ENCODE peak calls at places on chromosome 9, in nine cellular contexts. R, B, M, U, N, H, I, G and L are unnamed samples.

GRCh38 chr9:18122156-18122555 is 351.8 kb upstream of the ADAMTSL1 start:
- DNase-seq in R (no peak), B (no peak), M (no peak), U (peak), N (no peak), H (no peak), I (no peak), G (peak), L (no peak)

GRCh38 chr9:116460026-116460425 is 227.1 kb upstream of the TRIM32 start:
- DNase-seq in R (no peak), B (no peak), M (no peak), U (no peak), N (no peak), H (no peak), I (no peak), G (no peak), L (no peak)

GRCh38 chr9:95724253-95724991 is 151.1 kb upstream of the ERCC6L2 start:
- DNase-seq in R (no peak), B (peak), M (no peak), U (no peak), N (no peak), H (peak), I (no peak), G (no peak), L (no peak)

GRCh38 chr9:18798518-18799290 is 234.3 kb downstream of the SAXO1 start:
- DNase-seq in R (no peak), B (no peak), M (no peak), U (no peak), N (no peak), H (no peak), I (no peak), G (no peak), L (no peak)

GRCh38 chr9:136170291-136170901 is 34.5 kb downstream of the LHX3 start:
- DNase-seq in R (no peak), B (peak), M (peak), U (peak), N (no peak), H (peak), I (peak), G (peak), L (no peak)

GRCh38 chr9:27108981-27109541 is at the start of gene TEK:
- DNase-seq in R (no peak), B (no peak), M (no peak), U (no peak), N (no peak), H (no peak), I (no peak), G (peak), L (no peak)

GRCh38 chr9:69984831-69985230 is 58.8 kb upstream of the MAMDC2 start:
- DNase-seq in R (no peak), B (no peak), M (no peak), U (no peak), N (no peak), H (no peak), I (no peak), G (no peak), L (no peak)

GRCh38 chr9:111661802-111662491 is 542 bp downstream of the GNG10 start:
- DNase-seq in R (peak), B (peak), M (peak), U (peak), N (no peak), H (peak), I (peak), G (peak), L (peak)

GRCh38 chr9:31470051-31470450 is 914.4 kb upstream of the ACO1 start:
- DNase-seq in R (no peak), B (no peak), M (no peak), U (no peak), N (no peak), H (no peak), I (no peak), G (no peak), L (no peak)

GRCh38 chr9:37549527-37549926 is 26.7 kb downstream of the FBXO10 start:
- DNase-seq in R (no peak), B (no peak), M (peak), U (no peak), N (no peak), H (no peak), I (no peak), G (no peak), L (no peak)

GRCh38 chr9:36142510-36143161 is 6.1 kb downstream of the GLIPR2 start:
- DNase-seq in R (peak), B (no peak), M (no peak), U (no peak), N (no peak), H (no peak), I (no peak), G (no peak), L (peak)

GRCh38 chr9:99025616-99026270 is 79.2 kb upstream of the TGFBR1 start:
- DNase-seq in R (no peak), B (no peak), M (no peak), U (no peak), N (no peak), H (no peak), I (no peak), G (no peak), L (no peak)

GRCh38 chr9:106421772-106422171 is 441.2 kb upstream of the ZNF462 start:
- DNase-seq in R (no peak), B (no peak), M (peak), U (no peak), N (no peak), H (no peak), I (no peak), G (no peak), L (no peak)

GRCh38 chr9:131334568-131335105 is 45.1 kb downstream of the PLPP7 start:
- DNase-seq in R (peak), B (no peak), M (no peak), U (no peak), N (no peak), H (no peak), I (no peak), G (no peak), L (no peak)

GRCh38 chr9:96064838-96065481 is 189.5 kb downstream of the ERCC6L2 start:
- DNase-seq in R (no peak), B (no peak), M (peak), U (peak), N (no peak), H (no peak), I (no peak), G (peak), L (no peak)